ENCODE peak calls at places on chromosomes 1 and 21, in seven cellular contexts. One of them, this sample, is unnamed.

GRCh38 chr1:223496883-223497282 is 103.7 kb downstream of the CCDC185 start:
- DNase-seq in pancreas: no peak
- DNase-seq in tibial artery: peak
- DNase-seq in psoas muscle: no peak
- DNase-seq in endothelial cell of umbilical vein: no peak
- DNase-seq in brain microvascular endothelial cell: no peak
- DNase-seq in astrocyte: no peak
- DNase-seq in this sample: no peak

GRCh38 chr1:7117599-7118281 is 332.5 kb downstream of the CAMTA1 start:
- DNase-seq in psoas muscle: no peak
- DNase-seq in tibial artery: peak
- DNase-seq in endothelial cell of umbilical vein: no peak
- DNase-seq in brain microvascular endothelial cell: peak
- DNase-seq in astrocyte: peak
- DNase-seq in pancreas: peak
- DNase-seq in this sample: no peak

GRCh38 chr1:41739061-41739955 is 179.4 kb downstream of the HIVEP3 start:
- DNase-seq in brain microvascular endothelial cell: peak
- DNase-seq in tibial artery: peak
- DNase-seq in astrocyte: no peak
- DNase-seq in psoas muscle: peak
- DNase-seq in pancreas: peak
- DNase-seq in endothelial cell of umbilical vein: peak
- DNase-seq in this sample: peak

GRCh38 chr1:81921851-81922462 is 121.2 kb downstream of the ADGRL2 start:
- DNase-seq in brain microvascular endothelial cell: no peak
- DNase-seq in endothelial cell of umbilical vein: no peak
- DNase-seq in tibial artery: no peak
- DNase-seq in astrocyte: peak
- DNase-seq in pancreas: no peak
- DNase-seq in psoas muscle: no peak
- DNase-seq in this sample: no peak

GRCh38 chr1:68010094-68010493 is 40.3 kb downstream of the DIRAS3 start:
- DNase-seq in psoas muscle: no peak
- DNase-seq in endothelial cell of umbilical vein: peak
- DNase-seq in pancreas: no peak
- DNase-seq in astrocyte: peak
- DNase-seq in tibial artery: no peak
- DNase-seq in brain microvascular endothelial cell: no peak
- DNase-seq in this sample: no peak

GRCh38 chr21:45772180-45772579 is 128.7 kb downstream of the PCBP3 start:
- DNase-seq in brain microvascular endothelial cell: no peak
- DNase-seq in psoas muscle: no peak
- DNase-seq in endothelial cell of umbilical vein: no peak
- DNase-seq in tibial artery: no peak
- DNase-seq in astrocyte: no peak
- DNase-seq in pancreas: no peak
- DNase-seq in this sample: no peak

GRCh38 chr1:114342376-114342775 is 168.6 kb downstream of the TRIM33 start:
- DNase-seq in pancreas: no peak
- DNase-seq in endothelial cell of umbilical vein: no peak
- DNase-seq in psoas muscle: no peak
- DNase-seq in brain microvascular endothelial cell: no peak
- DNase-seq in tibial artery: no peak
- DNase-seq in astrocyte: no peak
- DNase-seq in this sample: no peak

GRCh38 chr1:205247130-205247921 is 19.6 kb downstream of the TMCC2 start:
- DNase-seq in psoas muscle: peak
- DNase-seq in pancreas: no peak
- DNase-seq in astrocyte: no peak
- DNase-seq in tibial artery: peak
- DNase-seq in endothelial cell of umbilical vein: no peak
- DNase-seq in brain microvascular endothelial cell: no peak
- DNase-seq in this sample: no peak

GRCh38 chr1:53125623-53126360 is 16.6 kb downstream of the SLC1A7 start:
- DNase-seq in endothelial cell of umbilical vein: no peak
- DNase-seq in tibial artery: no peak
- DNase-seq in astrocyte: no peak
- DNase-seq in pancreas: no peak
- DNase-seq in brain microvascular endothelial cell: no peak
- DNase-seq in psoas muscle: peak
- DNase-seq in this sample: no peak

GRCh38 chr1:20271498-20272400 is 18.9 kb upstream of the VWA5B1 start:
- DNase-seq in pancreas: no peak
- DNase-seq in tibial artery: no peak
- DNase-seq in astrocyte: peak
- DNase-seq in psoas muscle: no peak
- DNase-seq in brain microvascular endothelial cell: no peak
- DNase-seq in endothelial cell of umbilical vein: no peak
- DNase-seq in this sample: no peak

GRCh38 chr1:246110343-246111219 is 396.5 kb downstream of the SMYD3 start:
- DNase-seq in psoas muscle: no peak
- DNase-seq in endothelial cell of umbilical vein: no peak
- DNase-seq in tibial artery: no peak
- DNase-seq in pancreas: no peak
- DNase-seq in astrocyte: peak
- DNase-seq in brain microvascular endothelial cell: peak
- DNase-seq in this sample: no peak

GRCh38 chr1:8293141-8293540 is 24.8 kb upstream of the SLC45A1 start:
- DNase-seq in astrocyte: no peak
- DNase-seq in endothelial cell of umbilical vein: no peak
- DNase-seq in psoas muscle: no peak
- DNase-seq in brain microvascular endothelial cell: no peak
- DNase-seq in pancreas: no peak
- DNase-seq in tibial artery: no peak
- DNase-seq in this sample: no peak

GRCh38 chr1:194658090-194658439 is 1471.7 kb upstream of the B3GALT2 start:
- DNase-seq in pancreas: no peak
- DNase-seq in psoas muscle: no peak
- DNase-seq in astrocyte: peak
- DNase-seq in endothelial cell of umbilical vein: no peak
- DNase-seq in brain microvascular endothelial cell: peak
- DNase-seq in tibial artery: no peak
- DNase-seq in this sample: no peak

GRCh38 chr1:32454726-32455125 is 10.1 kb upstream of the ZBTB8B start:
- DNase-seq in endothelial cell of umbilical vein: peak
- DNase-seq in psoas muscle: no peak
- DNase-seq in astrocyte: peak
- DNase-seq in tibial artery: no peak
- DNase-seq in pancreas: no peak
- DNase-seq in brain microvascular endothelial cell: peak
- DNase-seq in this sample: no peak

DNA sequence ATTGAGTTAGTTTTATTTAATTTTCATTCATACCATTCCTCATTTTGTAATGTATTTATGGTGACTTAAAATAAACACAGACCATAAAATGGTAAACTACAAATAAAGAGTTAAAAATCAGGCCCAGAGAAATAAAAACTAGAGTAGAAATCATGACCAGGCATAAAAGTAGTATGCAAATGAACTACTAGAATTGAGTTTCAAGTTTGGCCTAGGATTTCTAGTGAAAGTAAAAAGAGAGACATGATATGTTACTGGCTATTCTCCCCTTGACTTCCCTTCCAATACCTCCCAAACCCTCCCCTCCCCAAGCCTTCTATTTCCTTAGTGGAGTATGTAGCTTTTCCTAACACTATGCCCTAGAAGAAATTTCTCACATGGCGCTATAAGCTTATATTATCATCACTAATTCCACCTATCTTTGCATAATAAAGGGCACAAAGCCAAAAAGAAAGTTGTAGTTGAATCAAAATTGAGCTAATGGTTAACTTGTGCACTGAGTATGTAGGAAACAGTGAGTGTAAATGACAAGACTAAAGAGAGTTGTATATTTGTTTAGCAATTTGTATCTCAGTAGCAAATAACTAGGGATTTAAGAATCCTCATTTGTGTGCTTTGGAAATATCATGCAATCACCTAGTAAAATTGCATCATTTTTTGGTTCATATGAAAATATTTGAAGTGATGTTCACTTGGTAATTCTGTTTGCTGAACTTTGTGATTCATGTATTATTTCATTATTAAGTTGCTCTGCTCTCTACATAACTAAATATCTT is 29.7 kb upstream of the CDC14A start:
- DNase-seq in psoas muscle: no peak
- DNase-seq in astrocyte: no peak
- DNase-seq in endothelial cell of umbilical vein: no peak
- DNase-seq in pancreas: no peak
- DNase-seq in brain microvascular endothelial cell: no peak
- DNase-seq in tibial artery: no peak
- DNase-seq in this sample: no peak
- H3K27ac ChIP-seq in psoas muscle: peak
- H3K27ac ChIP-seq in astrocyte: no peak
- H3K27ac ChIP-seq in endothelial cell of umbilical vein: no peak
- H3K27ac ChIP-seq in pancreas: no peak
- H3K27ac ChIP-seq in brain microvascular endothelial cell: no peak
- H3K27ac ChIP-seq in tibial artery: no peak
- H3K27ac ChIP-seq in this sample: no peak

GRCh38 chr21:41681336-41681801 is 85.5 kb downstream of the RIPK4 start:
- DNase-seq in astrocyte: no peak
- DNase-seq in pancreas: peak
- DNase-seq in endothelial cell of umbilical vein: no peak
- DNase-seq in tibial artery: peak
- DNase-seq in brain microvascular endothelial cell: no peak
- DNase-seq in psoas muscle: no peak
- DNase-seq in this sample: peak
- H3K4me3 ChIP-seq in astrocyte: no peak
- H3K4me3 ChIP-seq in pancreas: no peak
- H3K4me3 ChIP-seq in endothelial cell of umbilical vein: no peak
- H3K4me3 ChIP-seq in tibial artery: no peak
- H3K4me3 ChIP-seq in brain microvascular endothelial cell: no peak
- H3K4me3 ChIP-seq in psoas muscle: no peak
- H3K4me3 ChIP-seq in this sample: no peak

GRCh38 chr1:66265796-66266195 is 268.2 kb upstream of the SGIP1 start:
- DNase-seq in pancreas: no peak
- DNase-seq in psoas muscle: no peak
- DNase-seq in tibial artery: no peak
- DNase-seq in brain microvascular endothelial cell: no peak
- DNase-seq in astrocyte: no peak
- DNase-seq in endothelial cell of umbilical vein: peak
- DNase-seq in this sample: no peak
- TF ChIP-seq CTCF in pancreas: no peak
- TF ChIP-seq CTCF in psoas muscle: no peak
- TF ChIP-seq CTCF in tibial artery: no peak
- TF ChIP-seq CTCF in brain microvascular endothelial cell: no peak
- TF ChIP-seq CTCF in astrocyte: no peak
- TF ChIP-seq CTCF in endothelial cell of umbilical vein: no peak
- TF ChIP-seq CTCF in this sample: no peak

GRCh38 chr21:38770660-38771059 is 35.1 kb upstream of the ETS2 start:
- DNase-seq in brain microvascular endothelial cell: no peak
- DNase-seq in endothelial cell of umbilical vein: no peak
- DNase-seq in pancreas: no peak
- DNase-seq in astrocyte: no peak
- DNase-seq in psoas muscle: no peak
- DNase-seq in tibial artery: no peak
- DNase-seq in this sample: no peak

GRCh38 chr21:38771536-38771935 is 34.2 kb upstream of the ETS2 start:
- DNase-seq in psoas muscle: no peak
- DNase-seq in brain microvascular endothelial cell: no peak
- DNase-seq in endothelial cell of umbilical vein: no peak
- DNase-seq in tibial artery: no peak
- DNase-seq in astrocyte: no peak
- DNase-seq in pancreas: no peak
- DNase-seq in this sample: no peak

GRCh38 chr21:38766987-38767722 is 38.6 kb upstream of the ETS2 start:
- DNase-seq in endothelial cell of umbilical vein: no peak
- DNase-seq in tibial artery: no peak
- DNase-seq in brain microvascular endothelial cell: no peak
- DNase-seq in psoas muscle: no peak
- DNase-seq in astrocyte: no peak
- DNase-seq in pancreas: peak
- DNase-seq in this sample: peak

GRCh38 chr21:38768385-38769071 is 37.2 kb upstream of the ETS2 start:
- DNase-seq in pancreas: no peak
- DNase-seq in brain microvascular endothelial cell: peak
- DNase-seq in astrocyte: peak
- DNase-seq in endothelial cell of umbilical vein: no peak
- DNase-seq in psoas muscle: no peak
- DNase-seq in tibial artery: no peak
- DNase-seq in this sample: no peak

GRCh38 chr21:38769253-38769780 is 36.4 kb upstream of the ETS2 start:
- DNase-seq in astrocyte: peak
- DNase-seq in psoas muscle: no peak
- DNase-seq in brain microvascular endothelial cell: peak
- DNase-seq in pancreas: no peak
- DNase-seq in endothelial cell of umbilical vein: no peak
- DNase-seq in tibial artery: no peak
- DNase-seq in this sample: no peak
- H3K27ac ChIP-seq in astrocyte: peak
- H3K27ac ChIP-seq in psoas muscle: no peak
- H3K27ac ChIP-seq in brain microvascular endothelial cell: peak
- H3K27ac ChIP-seq in pancreas: no peak
- H3K27ac ChIP-seq in endothelial cell of umbilical vein: no peak
- H3K27ac ChIP-seq in tibial artery: peak
- H3K27ac ChIP-seq in this sample: peak

GRCh38 chr1:28248273-28249012 is 10.9 kb upstream of the SESN2 start:
- DNase-seq in endothelial cell of umbilical vein: peak
- DNase-seq in pancreas: peak
- DNase-seq in tibial artery: peak
- DNase-seq in psoas muscle: peak
- DNase-seq in astrocyte: peak
- DNase-seq in brain microvascular endothelial cell: peak
- DNase-seq in this sample: peak
- H3K4me3 ChIP-seq in endothelial cell of umbilical vein: no peak
- H3K4me3 ChIP-seq in pancreas: peak
- H3K4me3 ChIP-seq in tibial artery: no peak
- H3K4me3 ChIP-seq in psoas muscle: peak
- H3K4me3 ChIP-seq in astrocyte: no peak
- H3K4me3 ChIP-seq in brain microvascular endothelial cell: no peak
- H3K4me3 ChIP-seq in this sample: peak